ENCODE peak calls at places on chromosomes 5 and 9, in seven cellular contexts. One of them, this sample, is unnamed.

GRCh38 chr5:82735160-82735789 is 341.9 kb downstream of the TMEM167A start:
- DNase-seq in ovary: no peak
- DNase-seq in upper lobe of right lung: no peak
- DNase-seq in thyroid gland: no peak
- DNase-seq in BE2C: no peak
- DNase-seq in GM23248: no peak
- DNase-seq in mucosa of descending colon: no peak
- DNase-seq in this sample: peak; percentile 50

GRCh38 chr5:149317281-149318048 is 27.8 kb upstream of the GRPEL2 start:
- DNase-seq in thyroid gland: peak; percentile 35
- DNase-seq in BE2C: peak; percentile 44
- DNase-seq in GM23248: peak; percentile 69
- DNase-seq in mucosa of descending colon: no peak
- DNase-seq in ovary: no peak
- DNase-seq in upper lobe of right lung: no peak
- DNase-seq in this sample: peak; percentile 40

GRCh38 chr9:114908796-114909448 is 21.5 kb downstream of the TNFSF8 start:
- DNase-seq in mucosa of descending colon: no peak
- DNase-seq in upper lobe of right lung: no peak
- DNase-seq in ovary: no peak
- DNase-seq in BE2C: no peak
- DNase-seq in thyroid gland: peak; percentile 27
- DNase-seq in GM23248: peak; percentile 73
- DNase-seq in this sample: peak; percentile 55

GRCh38 chr9:123528521-123528920 is 172.5 kb downstream of the CRB2 start:
- DNase-seq in thyroid gland: no peak
- DNase-seq in ovary: no peak
- DNase-seq in mucosa of descending colon: no peak
- DNase-seq in BE2C: no peak
- DNase-seq in upper lobe of right lung: no peak
- DNase-seq in GM23248: no peak
- DNase-seq in this sample: no peak

GRCh38 chr5:179406031-179406681 is 60.9 kb upstream of the ADAMTS2 start:
- DNase-seq in GM23248: peak; percentile 46
- DNase-seq in BE2C: peak; percentile 67
- DNase-seq in ovary: no peak
- DNase-seq in upper lobe of right lung: no peak
- DNase-seq in mucosa of descending colon: no peak
- DNase-seq in thyroid gland: no peak
- DNase-seq in this sample: no peak

GRCh38 chr5:76404694-76405306 is 1.7 kb downstream of the IQGAP2 start:
- DNase-seq in ovary: no peak
- DNase-seq in GM23248: no peak
- DNase-seq in upper lobe of right lung: no peak
- DNase-seq in BE2C: no peak
- DNase-seq in thyroid gland: no peak
- DNase-seq in mucosa of descending colon: no peak
- DNase-seq in this sample: no peak

GRCh38 chr5:52428977-52429474 is 358.7 kb upstream of the ITGA1 start:
- DNase-seq in BE2C: no peak
- DNase-seq in thyroid gland: no peak
- DNase-seq in ovary: no peak
- DNase-seq in upper lobe of right lung: no peak
- DNase-seq in GM23248: no peak
- DNase-seq in mucosa of descending colon: no peak
- DNase-seq in this sample: no peak

GRCh38 chr5:157502143-157502647 is 42.2 kb downstream of the NIPAL4 start:
- DNase-seq in mucosa of descending colon: no peak
- DNase-seq in thyroid gland: no peak
- DNase-seq in upper lobe of right lung: no peak
- DNase-seq in GM23248: no peak
- DNase-seq in BE2C: no peak
- DNase-seq in ovary: no peak
- DNase-seq in this sample: no peak

GRCh38 chr9:134617246-134617645 is 24.4 kb upstream of the COL5A1 start:
- DNase-seq in GM23248: no peak
- DNase-seq in upper lobe of right lung: peak; percentile 27
- DNase-seq in BE2C: no peak
- DNase-seq in ovary: no peak
- DNase-seq in thyroid gland: no peak
- DNase-seq in mucosa of descending colon: no peak
- DNase-seq in this sample: no peak

GRCh38 chr5:1465117-1465516 is 19.9 kb upstream of the SLC6A3 start:
- DNase-seq in GM23248: no peak
- DNase-seq in mucosa of descending colon: no peak
- DNase-seq in upper lobe of right lung: no peak
- DNase-seq in ovary: no peak
- DNase-seq in thyroid gland: no peak
- DNase-seq in BE2C: no peak
- DNase-seq in this sample: no peak
- H3K36me3 ChIP-seq in GM23248: peaks cover 24% of the 10 kb centered on the region
- H3K36me3 ChIP-seq in mucosa of descending colon: no peaks in the 10 kb centered on the region
- H3K36me3 ChIP-seq in upper lobe of right lung: peaks cover 75% of the 10 kb centered on the region
- H3K36me3 ChIP-seq in ovary: no peaks in the 10 kb centered on the region
- H3K36me3 ChIP-seq in thyroid gland: peaks cover 14% of the 10 kb centered on the region
- H3K36me3 ChIP-seq in BE2C: peaks cover 60% of the 10 kb centered on the region
- H3K36me3 ChIP-seq in this sample: peaks cover 7% of the 10 kb centered on the region

GRCh38 chr9:137555179-137555578 is 3.5 kb downstream of the MRPL41 start:
- DNase-seq in upper lobe of right lung: no peak
- DNase-seq in mucosa of descending colon: no peak
- DNase-seq in ovary: no peak
- DNase-seq in thyroid gland: no peak
- DNase-seq in BE2C: no peak
- DNase-seq in GM23248: no peak
- DNase-seq in this sample: no peak
- H3K36me3 ChIP-seq in upper lobe of right lung: peaks cover 43% of the 10 kb centered on the region
- H3K36me3 ChIP-seq in mucosa of descending colon: no peaks in the 10 kb centered on the region
- H3K36me3 ChIP-seq in ovary: no peaks in the 10 kb centered on the region
- H3K36me3 ChIP-seq in thyroid gland: peaks cover 16% of the 10 kb centered on the region
- H3K36me3 ChIP-seq in BE2C: peaks cover 62% of the 10 kb centered on the region
- H3K36me3 ChIP-seq in GM23248: peaks cover 20% of the 10 kb centered on the region
- H3K36me3 ChIP-seq in this sample: peaks cover 14% of the 10 kb centered on the region

GRCh38 chr5:143008809-143009521 is 238.8 kb downstream of the ARHGAP26 start:
- DNase-seq in mucosa of descending colon: no peak
- DNase-seq in upper lobe of right lung: no peak
- DNase-seq in GM23248: peak; percentile 97
- DNase-seq in thyroid gland: no peak
- DNase-seq in ovary: no peak
- DNase-seq in BE2C: no peak
- DNase-seq in this sample: peak; percentile 100
- H3K36me3 ChIP-seq in mucosa of descending colon: no peaks in the 10 kb centered on the region
- H3K36me3 ChIP-seq in upper lobe of right lung: no peaks in the 10 kb centered on the region
- H3K36me3 ChIP-seq in GM23248: no peaks in the 10 kb centered on the region
- H3K36me3 ChIP-seq in thyroid gland: no peaks in the 10 kb centered on the region
- H3K36me3 ChIP-seq in ovary: no peaks in the 10 kb centered on the region
- H3K36me3 ChIP-seq in BE2C: no peaks in the 10 kb centered on the region
- H3K36me3 ChIP-seq in this sample: no peaks in the 10 kb centered on the region

GRCh38 chr9:132155514-132155913 is 6.3 kb upstream of the NTNG2 start:
- DNase-seq in GM23248: no peak
- DNase-seq in thyroid gland: no peak
- DNase-seq in upper lobe of right lung: no peak
- DNase-seq in BE2C: no peak
- DNase-seq in mucosa of descending colon: no peak
- DNase-seq in ovary: no peak
- DNase-seq in this sample: no peak
- H3K36me3 ChIP-seq in GM23248: no peaks in the 10 kb centered on the region
- H3K36me3 ChIP-seq in thyroid gland: no peaks in the 10 kb centered on the region
- H3K36me3 ChIP-seq in upper lobe of right lung: no peaks in the 10 kb centered on the region
- H3K36me3 ChIP-seq in BE2C: no peaks in the 10 kb centered on the region
- H3K36me3 ChIP-seq in mucosa of descending colon: no peaks in the 10 kb centered on the region
- H3K36me3 ChIP-seq in ovary: no peaks in the 10 kb centered on the region
- H3K36me3 ChIP-seq in this sample: no peaks in the 10 kb centered on the region

DNA sequence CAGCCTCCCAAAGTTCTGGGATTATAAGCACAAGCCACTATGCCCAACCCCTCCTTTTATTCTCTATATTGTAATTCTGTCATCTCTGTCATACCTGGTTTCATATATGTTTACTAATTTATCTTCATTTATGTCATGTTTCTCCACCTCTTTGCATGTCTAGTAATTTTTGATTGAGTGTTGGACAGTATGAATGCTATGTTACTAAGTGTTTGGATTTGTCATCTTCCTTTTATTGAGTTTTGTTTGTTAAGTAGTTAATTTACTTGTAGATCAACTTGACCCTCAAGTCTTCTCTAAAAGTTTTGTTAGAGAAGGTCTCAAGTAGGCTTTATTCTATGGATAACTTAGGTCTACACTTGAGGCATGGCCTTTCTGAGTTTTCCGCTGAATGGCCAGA is 17.2 kb upstream of the CACNA1B start:
- DNase-seq in GM23248: no peak
- DNase-seq in BE2C: no peak
- DNase-seq in ovary: no peak
- DNase-seq in thyroid gland: no peak
- DNase-seq in mucosa of descending colon: no peak
- DNase-seq in upper lobe of right lung: no peak
- DNase-seq in this sample: no peak
- H3K36me3 ChIP-seq in GM23248: no peaks in the 10 kb centered on the region
- H3K36me3 ChIP-seq in BE2C: no peaks in the 10 kb centered on the region
- H3K36me3 ChIP-seq in ovary: no peaks in the 10 kb centered on the region
- H3K36me3 ChIP-seq in thyroid gland: no peaks in the 10 kb centered on the region
- H3K36me3 ChIP-seq in mucosa of descending colon: no peaks in the 10 kb centered on the region
- H3K36me3 ChIP-seq in upper lobe of right lung: no peaks in the 10 kb centered on the region
- H3K36me3 ChIP-seq in this sample: no peaks in the 10 kb centered on the region

GRCh38 chr5:16713386-16713928 is 96.7 kb upstream of the RETREG1 start:
- DNase-seq in mucosa of descending colon: no peak
- DNase-seq in ovary: no peak
- DNase-seq in GM23248: peak; percentile 80
- DNase-seq in upper lobe of right lung: no peak
- DNase-seq in BE2C: peak; percentile 26
- DNase-seq in thyroid gland: no peak
- DNase-seq in this sample: no peak
- H3K36me3 ChIP-seq in mucosa of descending colon: no peaks in the 10 kb centered on the region
- H3K36me3 ChIP-seq in ovary: no peaks in the 10 kb centered on the region
- H3K36me3 ChIP-seq in GM23248: peaks cover 8% of the 10 kb centered on the region
- H3K36me3 ChIP-seq in upper lobe of right lung: peaks cover 27% of the 10 kb centered on the region
- H3K36me3 ChIP-seq in BE2C: no peaks in the 10 kb centered on the region
- H3K36me3 ChIP-seq in thyroid gland: peaks cover 11% of the 10 kb centered on the region
- H3K36me3 ChIP-seq in this sample: peaks cover 10% of the 10 kb centered on the region

GRCh38 chr5:103410174-103410573 is 151.6 kb downstream of the MACIR start:
- DNase-seq in ovary: no peak
- DNase-seq in upper lobe of right lung: no peak
- DNase-seq in thyroid gland: no peak
- DNase-seq in GM23248: no peak
- DNase-seq in BE2C: no peak
- DNase-seq in mucosa of descending colon: no peak
- DNase-seq in this sample: no peak
- H3K36me3 ChIP-seq in ovary: no peaks in the 10 kb centered on the region
- H3K36me3 ChIP-seq in upper lobe of right lung: no peaks in the 10 kb centered on the region
- H3K36me3 ChIP-seq in thyroid gland: no peaks in the 10 kb centered on the region
- H3K36me3 ChIP-seq in GM23248: no peaks in the 10 kb centered on the region
- H3K36me3 ChIP-seq in BE2C: no peaks in the 10 kb centered on the region
- H3K36me3 ChIP-seq in mucosa of descending colon: no peaks in the 10 kb centered on the region
- H3K36me3 ChIP-seq in this sample: no peaks in the 10 kb centered on the region

GRCh38 chr5:37768362-37768761 is 71.5 kb downstream of the GDNF start:
- DNase-seq in upper lobe of right lung: no peak
- DNase-seq in GM23248: no peak
- DNase-seq in BE2C: no peak
- DNase-seq in mucosa of descending colon: no peak
- DNase-seq in thyroid gland: no peak
- DNase-seq in ovary: no peak
- DNase-seq in this sample: no peak

GRCh38 chr5:37769108-37769507 is 70.7 kb downstream of the GDNF start:
- DNase-seq in thyroid gland: no peak
- DNase-seq in ovary: no peak
- DNase-seq in BE2C: no peak
- DNase-seq in mucosa of descending colon: no peak
- DNase-seq in upper lobe of right lung: no peak
- DNase-seq in GM23248: no peak
- DNase-seq in this sample: no peak

GRCh38 chr5:37771203-37771611 is 68.6 kb downstream of the GDNF start:
- DNase-seq in upper lobe of right lung: no peak
- DNase-seq in thyroid gland: no peak
- DNase-seq in mucosa of descending colon: no peak
- DNase-seq in GM23248: peak; percentile 57
- DNase-seq in BE2C: no peak
- DNase-seq in ovary: no peak
- DNase-seq in this sample: no peak

GRCh38 chr5:37770791-37771190 is 69.0 kb downstream of the GDNF start:
- DNase-seq in ovary: no peak
- DNase-seq in mucosa of descending colon: no peak
- DNase-seq in upper lobe of right lung: no peak
- DNase-seq in GM23248: peak; percentile 62
- DNase-seq in BE2C: no peak
- DNase-seq in thyroid gland: no peak
- DNase-seq in this sample: no peak

GRCh38 chr5:37769840-37770239 is 70.0 kb downstream of the GDNF start:
- DNase-seq in GM23248: no peak
- DNase-seq in mucosa of descending colon: no peak
- DNase-seq in thyroid gland: no peak
- DNase-seq in ovary: no peak
- DNase-seq in upper lobe of right lung: no peak
- DNase-seq in BE2C: no peak
- DNase-seq in this sample: no peak
- H3K36me3 ChIP-seq in GM23248: no peaks in the 10 kb centered on the region
- H3K36me3 ChIP-seq in mucosa of descending colon: no peaks in the 10 kb centered on the region
- H3K36me3 ChIP-seq in thyroid gland: no peaks in the 10 kb centered on the region
- H3K36me3 ChIP-seq in ovary: no peaks in the 10 kb centered on the region
- H3K36me3 ChIP-seq in upper lobe of right lung: no peaks in the 10 kb centered on the region
- H3K36me3 ChIP-seq in BE2C: no peaks in the 10 kb centered on the region
- H3K36me3 ChIP-seq in this sample: no peaks in the 10 kb centered on the region

DNA sequence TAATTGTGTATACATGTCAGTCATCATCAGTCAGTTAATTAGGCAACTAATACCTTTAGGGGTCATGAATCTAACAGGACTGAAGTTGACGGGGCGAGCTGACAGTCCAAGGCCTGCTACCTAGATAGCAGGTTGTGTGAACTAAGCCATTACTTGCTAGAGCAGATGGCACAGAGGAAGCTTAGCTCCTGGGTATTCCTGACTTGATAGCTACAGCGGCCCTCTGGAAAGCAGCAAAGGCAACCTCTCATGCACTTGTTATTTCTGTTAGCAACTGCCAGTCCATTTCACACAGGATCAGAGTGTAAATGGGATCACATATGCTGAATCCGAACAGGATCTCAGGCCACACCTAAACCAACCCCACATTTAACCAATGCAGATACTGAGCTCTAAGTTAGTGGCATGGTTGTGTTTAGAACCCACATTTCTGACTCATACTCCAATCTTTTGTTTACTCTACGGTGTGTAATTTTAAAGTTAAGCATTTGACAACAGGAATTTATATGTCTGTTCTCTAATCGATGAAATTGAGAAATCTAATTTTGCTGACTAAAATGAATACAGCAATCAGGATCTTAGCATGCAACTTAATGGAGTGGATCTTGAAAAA is 521.3 kb upstream of the ZNF608 start:
- DNase-seq in thyroid gland: no peak
- DNase-seq in ovary: no peak
- DNase-seq in BE2C: no peak
- DNase-seq in mucosa of descending colon: no peak
- DNase-seq in upper lobe of right lung: no peak
- DNase-seq in GM23248: no peak
- DNase-seq in this sample: peak; percentile 71
- H3K36me3 ChIP-seq in thyroid gland: no peaks in the 10 kb centered on the region
- H3K36me3 ChIP-seq in ovary: no peaks in the 10 kb centered on the region
- H3K36me3 ChIP-seq in BE2C: no peaks in the 10 kb centered on the region
- H3K36me3 ChIP-seq in mucosa of descending colon: no peaks in the 10 kb centered on the region
- H3K36me3 ChIP-seq in upper lobe of right lung: no peaks in the 10 kb centered on the region
- H3K36me3 ChIP-seq in GM23248: no peaks in the 10 kb centered on the region
- H3K36me3 ChIP-seq in this sample: no peaks in the 10 kb centered on the region